ENCODE peak calls at places on chromosomes 13 and 19, in seven cellular contexts. I is GM23248; T is neural progenitor cell; V is CD4-positive, alpha-beta memory T cell; N is MM.1S; B is Peyer's patch; A is iPS DF 6.9. Y is an unnamed sample.
A peak's percentile ranks its signal among the peaks of the same experiment; 100 is the strongest.

GRCh38 chr19:6038634-6039405 is 60.9 kb upstream of the RANBP3 start:
- DNase-seq in V (no peak), N (no peak), A (no peak), I (no peak), B (no peak), T (no peak), Y (peak; percentile 40)

GRCh38 chr19:2962018-2962670 is 15.2 kb upstream of the TLE6 start:
- DNase-seq in I (peak; percentile 76), B (peak; percentile 68), V (peak; percentile 79), T (peak; percentile 95), N (peak; percentile 58), A (no peak), Y (peak; percentile 70)

GRCh38 chr19:28014821-28015405 is 1198.0 kb downstream of the UQCRFS1 start:
- DNase-seq in N (no peak), T (no peak), B (no peak), I (no peak), V (no peak), A (no peak), Y (no peak)

GRCh38 chr19:38184815-38185214 is 39.2 kb downstream of the DPF1 start:
- DNase-seq in T (no peak), I (no peak), B (no peak), V (no peak), A (no peak), N (no peak), Y (no peak)

GRCh38 chr19:54481326-54481930 is 8.3 kb upstream of the CDC42EP5 start:
- DNase-seq in V (peak; percentile 50), A (peak; percentile 67), I (peak; percentile 63), N (peak; percentile 50), T (peak; percentile 93), B (peak; percentile 55), Y (no peak)

GRCh38 chr19:52638601-52639000 is 446 bp upstream of the ZNF83 start:
- DNase-seq in A (no peak), N (no peak), V (no peak), T (no peak), I (peak; percentile 79), B (peak; percentile 54), Y (peak; percentile 59)

GRCh38 chr13:33797622-33798021 is 20.3 kb upstream of the RFC3 start:
- DNase-seq in N (peak; percentile 39), A (no peak), I (peak; percentile 45), T (no peak), B (no peak), V (no peak), Y (no peak)

GRCh38 chr13:113607477-113608245 is 23.1 kb downstream of the TFDP1 start:
- DNase-seq in I (no peak), T (no peak), A (no peak), B (no peak), N (no peak), V (no peak), Y (no peak)

DNA sequence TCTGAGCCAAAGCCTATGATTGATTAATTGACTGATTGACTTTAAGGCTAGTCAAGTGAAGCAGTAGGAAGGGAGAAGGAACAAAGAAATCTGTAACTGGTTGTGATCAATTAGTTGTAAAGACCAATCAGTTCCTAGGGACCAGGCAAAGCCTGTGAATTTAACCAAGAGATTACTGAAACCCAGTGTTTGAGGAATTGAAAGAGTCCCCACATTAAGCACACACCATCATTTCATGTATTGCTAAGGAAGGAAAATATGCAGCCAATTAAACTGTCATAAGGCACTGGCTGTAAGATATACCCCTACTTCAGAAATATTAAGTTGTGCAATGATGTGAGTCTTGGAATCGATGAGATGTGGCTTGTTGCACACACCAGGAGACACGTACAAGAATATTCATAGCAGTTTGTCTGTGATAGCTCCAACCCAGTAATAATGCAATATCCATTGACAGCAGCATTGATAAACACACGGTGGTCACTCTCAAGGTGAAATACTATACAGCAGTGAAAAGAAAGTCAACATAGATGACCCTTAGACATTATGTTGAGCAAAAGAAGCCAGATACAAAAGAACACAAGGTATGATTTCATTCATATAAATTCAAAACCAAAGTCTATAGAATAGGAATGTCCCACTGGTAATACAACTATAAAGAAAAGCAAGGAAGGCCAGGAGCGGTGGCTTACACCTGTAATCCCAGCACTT is 9.0 kb downstream of the C19orf47 start:
- DNase-seq in N (no peak), T (no peak), B (no peak), V (no peak), I (no peak), A (no peak), Y (no peak)
- H3K9me3 ChIP-seq in N (no peaks in the 10 kb centered on the region), T (no peaks in the 10 kb centered on the region), B (no peaks in the 10 kb centered on the region), V (no peaks in the 10 kb centered on the region), I (no peaks in the 10 kb centered on the region), A (no peaks in the 10 kb centered on the region), Y (no peaks in the 10 kb centered on the region)

DNA sequence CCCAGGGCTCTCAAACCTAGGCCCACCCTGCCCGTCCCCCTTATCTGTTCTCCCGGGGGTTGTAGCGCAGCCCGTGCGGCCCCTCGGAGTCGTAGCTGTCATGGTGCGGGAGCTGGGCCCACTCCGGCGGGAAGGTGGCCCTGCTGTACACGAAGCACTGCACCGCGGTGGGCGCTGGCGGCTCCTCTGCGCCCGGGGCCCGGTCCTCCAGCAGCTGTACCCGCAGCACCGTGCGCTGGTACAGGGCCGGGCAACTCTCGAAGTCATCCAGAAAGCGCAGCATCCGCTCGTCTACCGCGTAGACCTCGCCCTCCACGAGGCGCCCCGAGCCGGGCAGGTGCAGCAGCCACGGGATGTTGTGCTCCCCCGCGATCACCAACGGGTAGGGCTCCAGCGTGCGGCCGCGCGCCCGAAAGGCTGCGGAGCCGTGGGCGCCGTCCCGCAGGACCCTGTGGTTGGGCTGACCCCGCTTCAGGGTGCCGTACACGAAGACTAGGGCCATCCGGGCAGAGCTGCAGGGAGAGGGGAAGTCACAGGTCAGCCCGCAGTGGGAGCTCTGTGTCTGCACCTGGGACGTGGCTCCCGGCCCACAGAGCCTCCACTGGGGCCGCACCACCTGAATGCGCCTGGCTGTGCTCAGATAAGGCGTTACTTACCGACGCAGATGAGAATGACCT is 56.4 kb downstream of the GGACT start:
- DNase-seq in V (no peak), N (no peak), B (peak; percentile 37), A (no peak), T (no peak), I (no peak), Y (peak; percentile 54)
- H3K4me3 ChIP-seq in V (no peak overlapping the region), N (no peak overlapping the region), B (no peak overlapping the region), A (no peak overlapping the region), T (no peak overlapping the region), I (no peak overlapping the region), Y (no peak overlapping the region)

GRCh38 chr19:57566396-57567256 is 7.0 kb upstream of the ZNF550 start:
- DNase-seq in N (no peak), I (peak; percentile 47), B (no peak), A (no peak), V (no peak), T (peak; percentile 40), Y (no peak)
- H3K9me3 ChIP-seq in N (no peaks in the 10 kb centered on the region), I (no peaks in the 10 kb centered on the region), B (peaks cover 47% of the 10 kb centered on the region), A (peaks cover 20% of the 10 kb centered on the region), V (peaks cover 60% of the 10 kb centered on the region), T (peaks cover 28% of the 10 kb centered on the region), Y (peaks cover 75% of the 10 kb centered on the region)

GRCh38 chr19:49073514-49074378 is 1.2 kb upstream of the KCNA7 start:
- DNase-seq in N (no peak), V (no peak), I (peak; percentile 45), B (no peak), A (no peak), T (peak; percentile 60), Y (no peak)
- H3K4me3 ChIP-seq in N (no peak overlapping the region), V (no peak overlapping the region), I (no peak overlapping the region), B (no peak overlapping the region), A (no peak overlapping the region), T (no peak overlapping the region), Y (no peak overlapping the region)

GRCh38 chr19:43847246-43847645 is 20.1 kb downstream of the ZNF283 start:
- DNase-seq in T (no peak), B (no peak), V (no peak), N (no peak), I (no peak), A (no peak), Y (no peak)
- H3K9me3 ChIP-seq in T (peaks cover 33% of the 10 kb centered on the region), B (peaks cover 25% of the 10 kb centered on the region), V (peaks cover 47% of the 10 kb centered on the region), N (no peaks in the 10 kb centered on the region), I (peaks cover 27% of the 10 kb centered on the region), A (peaks cover 7% of the 10 kb centered on the region), Y (peaks cover 52% of the 10 kb centered on the region)

GRCh38 chr19:36605839-36606478 is 846 bp downstream of the ZNF382 start:
- DNase-seq in V (no peak), N (no peak), A (no peak), I (no peak), B (no peak), T (no peak), Y (no peak)
- H3K4me3 ChIP-seq in V (peak overlapping the region; percentile 85), N (no peak overlapping the region), A (peak overlapping the region; percentile 69), I (peak overlapping the region; percentile 97), B (peak overlapping the region; percentile 52), T (peak overlapping the region; percentile 72), Y (peak overlapping the region; percentile 78)

DNA sequence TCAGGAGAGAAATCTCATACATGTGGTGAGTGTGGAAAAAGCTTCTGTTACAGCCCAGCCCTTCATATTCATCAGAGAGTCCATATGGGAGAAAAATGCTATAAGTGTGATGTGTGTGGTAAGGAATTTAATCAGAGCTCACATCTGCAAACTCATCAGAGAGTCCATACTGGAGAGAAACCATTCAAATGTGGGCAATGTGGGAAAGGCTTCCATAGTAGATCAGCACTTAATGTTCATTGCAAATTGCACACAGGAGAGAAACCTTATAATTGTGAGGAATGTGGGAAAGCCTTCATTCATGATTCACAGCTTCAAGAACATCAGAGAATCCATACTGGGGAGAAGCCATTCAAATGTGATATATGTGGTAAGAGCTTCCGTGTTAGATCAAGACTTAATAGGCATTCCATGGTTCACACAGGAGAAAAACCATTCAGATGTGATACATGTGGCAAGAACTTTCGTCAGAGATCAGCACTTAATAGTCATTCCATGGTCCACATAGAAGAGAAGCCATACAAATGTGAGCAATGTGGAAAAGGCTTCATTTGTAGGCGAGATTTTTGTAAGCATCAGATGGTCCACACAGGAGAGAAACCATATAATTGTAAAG is 15.2 kb downstream of the ZNF221 start:
- DNase-seq in T (no peak), I (peak; percentile 4), A (no peak), N (no peak), B (no peak), V (no peak), Y (no peak)
- H3K9me3 ChIP-seq in T (peaks cover 74% of the 10 kb centered on the region), I (peaks cover 7% of the 10 kb centered on the region), A (peaks cover 29% of the 10 kb centered on the region), N (no peaks in the 10 kb centered on the region), B (peaks cover 36% of the 10 kb centered on the region), V (peaks cover 36% of the 10 kb centered on the region), Y (peaks cover 51% of the 10 kb centered on the region)

GRCh38 chr13:36840718-36841250 is 21.8 kb downstream of the RFXAP start:
- DNase-seq in A (no peak), N (no peak), B (no peak), V (no peak), T (no peak), I (no peak), Y (no peak)
- H3K4me3 ChIP-seq in A (no peak overlapping the region), N (no peak overlapping the region), B (no peak overlapping the region), V (no peak overlapping the region), T (no peak overlapping the region), I (no peak overlapping the region), Y (no peak overlapping the region)

Y was measured in right atrium auricular region.